ENCODE peak calls at places on chromosomes 2 and 18, in four cellular contexts. One of them, this sample, is unnamed.

GRCh38 chr2:112183327-112184025 is 45.3 kb downstream of the FBLN7 start:
- DNase-seq in uterus: no peak
- DNase-seq in PC-3: no peak
- DNase-seq in AG10803: no peak
- DNase-seq in this sample: no peak

GRCh38 chr18:71370095-71370494 is 1081.2 kb downstream of the SOCS6 start:
- DNase-seq in AG10803: no peak
- DNase-seq in uterus: no peak
- DNase-seq in PC-3: no peak
- DNase-seq in this sample: no peak

GRCh38 chr2:53036196-53036595 is 731.4 kb upstream of the CHAC2 start:
- DNase-seq in PC-3: no peak
- DNase-seq in AG10803: peak; percentile 68
- DNase-seq in uterus: no peak
- DNase-seq in this sample: no peak

GRCh38 chr2:128808462-128809255 is 490.0 kb upstream of the HS6ST1 start:
- DNase-seq in AG10803: peak; percentile 4
- DNase-seq in PC-3: no peak
- DNase-seq in uterus: no peak
- DNase-seq in this sample: peak; percentile 60

GRCh38 chr2:191030521-191031154 is 16.7 kb upstream of the STAT1 start:
- DNase-seq in uterus: peak; percentile 34
- DNase-seq in PC-3: peak; percentile 64
- DNase-seq in AG10803: peak; percentile 50
- DNase-seq in this sample: peak; percentile 68

GRCh38 chr18:10099539-10100140 is 185.8 kb downstream of the VAPA start:
- DNase-seq in PC-3: no peak
- DNase-seq in uterus: no peak
- DNase-seq in AG10803: peak; percentile 85
- DNase-seq in this sample: no peak

GRCh38 chr2:112310906-112311305 is 35.5 kb downstream of the ZC3H6 start:
- DNase-seq in PC-3: no peak
- DNase-seq in AG10803: no peak
- DNase-seq in uterus: no peak
- DNase-seq in this sample: no peak

GRCh38 chr2:88074854-88075292 is 7.2 kb downstream of the SMYD1 start:
- DNase-seq in PC-3: peak; percentile 77
- DNase-seq in uterus: no peak
- DNase-seq in AG10803: peak; percentile 95
- DNase-seq in this sample: peak; percentile 39

GRCh38 chr2:118987886-118988285 is 45.9 kb downstream of the MARCO start:
- DNase-seq in PC-3: no peak
- DNase-seq in uterus: no peak
- DNase-seq in AG10803: no peak
- DNase-seq in this sample: no peak

GRCh38 chr2:53827398-53828175 is 32.2 kb downstream of the GPR75 start:
- DNase-seq in AG10803: peak; percentile 18
- DNase-seq in uterus: no peak
- DNase-seq in PC-3: no peak
- DNase-seq in this sample: no peak

DNA sequence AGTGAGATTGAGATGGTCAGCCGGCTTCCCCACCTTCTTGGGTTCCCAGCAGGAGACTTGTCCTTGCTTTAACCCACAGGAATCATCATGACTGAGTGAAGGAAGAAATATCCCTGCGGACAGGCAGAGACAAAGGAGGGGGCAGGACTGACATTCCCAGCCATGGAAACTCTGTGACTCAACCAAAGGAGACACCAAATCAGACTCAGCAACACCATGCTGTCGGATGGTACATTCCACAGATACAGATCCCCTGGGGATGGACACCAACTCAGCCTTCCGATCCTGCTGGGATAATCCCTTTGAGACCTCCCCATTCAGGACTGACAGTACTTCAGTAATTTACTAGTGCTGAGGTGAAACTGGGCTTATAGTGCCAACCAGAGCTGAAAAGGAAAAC is 518.3 kb downstream of the XIRP2 start:
- DNase-seq in uterus: no peak
- DNase-seq in AG10803: no peak
- DNase-seq in PC-3: no peak
- DNase-seq in this sample: peak; percentile 42
- H3K4me3 ChIP-seq in uterus: no peak overlapping the region
- H3K4me3 ChIP-seq in AG10803: no peak overlapping the region
- H3K4me3 ChIP-seq in PC-3: no peak overlapping the region
- H3K4me3 ChIP-seq in this sample: no peak overlapping the region

GRCh38 chr2:237862528-237862895 is 3.1 kb downstream of the RAMP1 start:
- DNase-seq in PC-3: no peak
- DNase-seq in uterus: peak; percentile 37
- DNase-seq in AG10803: no peak
- DNase-seq in this sample: no peak
- H3K4me3 ChIP-seq in PC-3: peak overlapping the region; percentile 76
- H3K4me3 ChIP-seq in uterus: no peak overlapping the region
- H3K4me3 ChIP-seq in AG10803: no peak overlapping the region
- H3K4me3 ChIP-seq in this sample: no peak overlapping the region

GRCh38 chr2:209661286-209661685 is 110.3 kb upstream of the UNC80 start:
- DNase-seq in uterus: no peak
- DNase-seq in PC-3: no peak
- DNase-seq in AG10803: no peak
- DNase-seq in this sample: no peak
- H3K4me3 ChIP-seq in uterus: no peak overlapping the region
- H3K4me3 ChIP-seq in PC-3: no peak overlapping the region
- H3K4me3 ChIP-seq in AG10803: no peak overlapping the region
- H3K4me3 ChIP-seq in this sample: no peak overlapping the region

GRCh38 chr2:9753276-9753600 is 90.0 kb upstream of the TAF1B start:
- DNase-seq in PC-3: peak; percentile 94
- DNase-seq in AG10803: peak; percentile 89
- DNase-seq in uterus: no peak
- DNase-seq in this sample: peak; percentile 85
- H3K4me3 ChIP-seq in PC-3: peak overlapping the region; percentile 66
- H3K4me3 ChIP-seq in AG10803: peak overlapping the region; percentile 34
- H3K4me3 ChIP-seq in uterus: no peak overlapping the region
- H3K4me3 ChIP-seq in this sample: no peak overlapping the region

DNA sequence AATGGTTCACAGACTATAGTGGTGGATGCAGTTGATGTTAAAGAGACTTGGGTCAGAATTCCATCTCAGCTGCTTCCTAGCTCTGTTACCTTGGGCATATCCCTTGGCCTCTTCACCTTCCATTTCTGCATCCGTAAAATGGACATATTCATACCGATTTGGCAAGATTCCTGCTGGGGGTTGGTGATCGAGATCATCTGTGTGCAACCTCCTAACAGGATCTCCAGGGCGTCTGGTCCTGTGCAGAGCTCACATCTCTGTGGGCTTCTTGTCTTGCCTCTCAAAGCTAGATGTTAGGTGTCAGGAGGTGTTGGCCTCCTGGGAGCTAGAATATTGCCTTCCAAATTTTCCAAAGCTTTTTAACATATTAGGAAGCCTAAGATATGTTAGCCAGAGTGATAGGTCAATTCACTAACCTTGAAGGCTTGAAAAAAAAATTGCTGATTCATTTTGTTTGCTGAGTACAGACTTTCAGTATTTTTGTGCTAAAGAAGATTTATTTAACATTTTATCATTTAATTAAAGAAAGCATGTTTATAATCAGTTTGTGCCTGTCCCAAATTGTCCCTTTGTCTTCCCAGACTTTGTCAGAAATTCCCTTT is 69.7 kb upstream of the ZNF516 start:
- DNase-seq in AG10803: peak; percentile 16
- DNase-seq in uterus: no peak
- DNase-seq in PC-3: no peak
- DNase-seq in this sample: no peak
- H3K4me3 ChIP-seq in AG10803: peak overlapping the region; percentile 24
- H3K4me3 ChIP-seq in uterus: peak overlapping the region; percentile 28
- H3K4me3 ChIP-seq in PC-3: peak overlapping the region; percentile 45
- H3K4me3 ChIP-seq in this sample: peak overlapping the region; percentile 29

DNA sequence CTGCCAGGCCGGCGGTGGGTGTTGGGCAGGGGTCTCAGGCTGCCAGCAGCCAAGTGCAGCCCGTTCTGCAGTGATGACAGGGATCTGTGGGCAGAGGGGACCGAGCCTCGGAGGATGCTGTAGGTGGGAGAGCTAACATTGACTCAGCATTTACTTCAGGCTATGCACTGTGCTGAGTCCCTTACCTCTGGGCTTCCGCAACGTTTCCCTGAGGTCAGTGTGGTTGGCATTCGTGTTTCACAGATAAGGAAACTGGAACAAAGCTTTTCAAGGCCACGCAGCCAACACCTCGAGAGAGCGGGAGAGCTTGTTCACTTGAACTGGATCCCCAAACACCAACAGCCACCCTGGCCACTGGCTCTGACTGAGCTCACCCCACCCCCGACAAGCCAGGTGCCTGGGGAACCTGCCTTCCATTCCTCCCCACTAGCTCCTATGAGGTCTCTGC is 839 bp upstream of the GPR148 start:
- DNase-seq in uterus: no peak
- DNase-seq in PC-3: peak; percentile 8
- DNase-seq in AG10803: no peak
- DNase-seq in this sample: peak; percentile 4
- H3K4me3 ChIP-seq in uterus: peak overlapping the region; percentile 6
- H3K4me3 ChIP-seq in PC-3: peak overlapping the region; percentile 75
- H3K4me3 ChIP-seq in AG10803: no peak overlapping the region
- H3K4me3 ChIP-seq in this sample: no peak overlapping the region

GRCh38 chr2:25293145-25293544 is 48.6 kb downstream of the DNMT3A start:
- DNase-seq in AG10803: no peak
- DNase-seq in PC-3: no peak
- DNase-seq in uterus: no peak
- DNase-seq in this sample: peak; percentile 54

GRCh38 chr2:25295654-25296053 is 46.1 kb downstream of the DNMT3A start:
- DNase-seq in uterus: no peak
- DNase-seq in AG10803: no peak
- DNase-seq in PC-3: no peak
- DNase-seq in this sample: no peak

GRCh38 chr2:25292408-25292807 is 49.3 kb downstream of the DNMT3A start:
- DNase-seq in PC-3: no peak
- DNase-seq in AG10803: no peak
- DNase-seq in uterus: no peak
- DNase-seq in this sample: no peak

GRCh38 chr2:25294573-25295462 is 46.9 kb downstream of the DNMT3A start:
- DNase-seq in uterus: peak; percentile 71
- DNase-seq in AG10803: peak; percentile 16
- DNase-seq in PC-3: peak; percentile 51
- DNase-seq in this sample: peak; percentile 39

GRCh38 chr2:25293958-25294513 is 47.7 kb downstream of the DNMT3A start:
- DNase-seq in uterus: no peak
- DNase-seq in AG10803: no peak
- DNase-seq in PC-3: no peak
- DNase-seq in this sample: no peak
- H3K4me3 ChIP-seq in uterus: no peak overlapping the region
- H3K4me3 ChIP-seq in AG10803: no peak overlapping the region
- H3K4me3 ChIP-seq in PC-3: no peak overlapping the region
- H3K4me3 ChIP-seq in this sample: no peak overlapping the region